ENCODE peak calls at places on chromosomes 3 and 15, in five cellular contexts. C is PC-3, N is HCT116, S is GM23248, U is MM.1S. E is an unnamed sample.

GRCh38 chr3:177145402-177145801 is 51.9 kb downstream of the TBL1XR1 start:
- DNase-seq in C (no peak), N (no peak), S (no peak), U (peak), E (no peak)

GRCh38 chr3:14452676-14453367 is 50.4 kb downstream of the SLC6A6 start:
- DNase-seq in C (peak), N (peak), S (peak), U (no peak), E (no peak)

GRCh38 chr3:171347017-171347979 is 112.9 kb downstream of the TNIK start:
- DNase-seq in C (no peak), N (no peak), S (peak), U (no peak), E (peak)

GRCh38 chr3:186004671-186005070 is 66.9 kb upstream of the TRA2B start:
- DNase-seq in C (no peak), N (no peak), S (no peak), U (no peak), E (no peak)

GRCh38 chr3:135862361-135862760 is 103.2 kb upstream of the PPP2R3A start:
- DNase-seq in C (no peak), N (no peak), S (peak), U (no peak), E (no peak)

GRCh38 chr3:48503406-48504050 is 446 bp downstream of the SHISA5 start:
- DNase-seq in C (peak), N (no peak), S (peak), U (no peak), E (peak)

GRCh38 chr15:98438326-98438725 is 210.0 kb upstream of the IGF1R start:
- DNase-seq in C (no peak), N (no peak), S (no peak), U (no peak), E (no peak)

GRCh38 chr3:37279226-37279625 is 104.8 kb upstream of the LRRFIP2 start:
- DNase-seq in C (no peak), N (no peak), S (peak), U (no peak), E (no peak)

GRCh38 chr3:56854856-56855620 is 53.3 kb upstream of the ARHGEF3 start:
- DNase-seq in C (no peak), N (no peak), S (no peak), U (no peak), E (no peak)

GRCh38 chr3:120457827-120458226 is 7.0 kb upstream of the FSTL1 start:
- DNase-seq in C (peak), N (no peak), S (no peak), U (no peak), E (no peak)

GRCh38 chr15:60038111-60038521 is 34.0 kb downstream of the FOXB1 start:
- DNase-seq in C (peak), N (no peak), S (no peak), U (no peak), E (peak)

GRCh38 chr15:55834331-55834730 is 91.4 kb upstream of the PRTG start:
- DNase-seq in C (no peak), N (no peak), S (no peak), U (no peak), E (no peak)

GRCh38 chr3:118792191-118792590 is 242.5 kb downstream of the IGSF11 start:
- DNase-seq in C (no peak), N (no peak), S (no peak), U (no peak), E (peak)

GRCh38 chr3:13532085-13532484 is 16.8 kb upstream of the FBLN2 start:
- DNase-seq in C (no peak), N (no peak), S (peak), U (no peak), E (no peak)

GRCh38 chr3:13011369-13012227 is 61.6 kb downstream of the IQSEC1 start:
- DNase-seq in C (peak), N (no peak), S (no peak), U (peak), E (peak)

GRCh38 chr3:34106879-34107278 is 308.4 kb downstream of the PDCD6IP start:
- DNase-seq in C (peak), N (peak), S (peak), U (peak), E (peak)

GRCh38 chr3:62211675-62212429 is 161.5 kb downstream of the FEZF2 start:
- DNase-seq in C (peak), N (no peak), S (no peak), U (no peak), E (no peak)

GRCh38 chr3:189734061-189734460 is 102.9 kb downstream of the TP63 start:
- DNase-seq in C (no peak), N (no peak), S (no peak), U (no peak), E (no peak)

GRCh38 chr3:64067510-64068346 is 44.4 kb upstream of the PSMD6 start:
- DNase-seq in C (no peak), N (no peak), S (peak), U (no peak), E (no peak)

GRCh38 chr3:160768031-160768430 is 12.0 kb downstream of the PPM1L start:
- DNase-seq in C (no peak), N (no peak), S (no peak), U (no peak), E (no peak)

GRCh38 chr15:92921215-92922131 is 21.3 kb downstream of the CHD2 start:
- DNase-seq in C (peak), N (peak), S (peak), U (no peak), E (no peak)

GRCh38 chr3:17088602-17089313 is 204.0 kb downstream of the PLCL2 start:
- DNase-seq in C (no peak), N (no peak), S (no peak), U (no peak), E (no peak)

GRCh38 chr15:29278436-29279099 is 8.9 kb upstream of the NSMCE3 start:
- DNase-seq in C (peak), N (peak), S (peak), U (no peak), E (no peak)

GRCh38 chr15:92448370-92448769 is 54.7 kb downstream of the ST8SIA2 start:
- DNase-seq in C (no peak), N (no peak), S (no peak), U (no peak), E (no peak)

GRCh38 chr3:147409143-147410121 is at the start of gene ZIC1:
- DNase-seq in C (no peak), N (no peak), S (peak), U (no peak), E (peak)
- TF ChIP-seq EZH2 in C (no peak), N (no peak), S (no peak), U (no peak), E (peak)

GRCh38 chr3:51397389-51397788 is 6.3 kb downstream of the RBM15B start:
- DNase-seq in C (no peak), N (no peak), S (no peak), U (no peak), E (no peak)
- TF ChIP-seq EZH2phosphoT487 in C (no peak), N (no peak), S (no peak), U (no peak), E (no peak)

DNA sequence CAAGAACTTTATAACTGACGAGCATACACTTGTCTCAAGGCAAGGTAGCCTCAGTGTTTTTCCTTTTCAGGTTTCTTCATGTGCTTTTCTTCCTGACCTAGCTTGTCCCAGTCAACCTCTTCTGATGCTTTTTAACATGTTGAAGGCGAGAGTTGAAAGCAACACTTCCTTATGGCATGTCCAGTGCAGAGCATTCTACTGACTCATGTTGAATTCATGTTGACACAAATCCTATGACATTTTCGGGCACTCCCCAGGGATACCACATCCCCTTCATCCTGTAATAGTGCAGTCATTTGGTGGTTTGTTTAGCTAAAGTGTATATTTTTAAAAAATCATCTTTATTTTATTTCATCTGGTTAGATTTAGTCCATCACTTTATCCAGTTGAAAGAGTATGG is 75.9 kb upstream of the CBLB start:
- DNase-seq in C (peak), N (no peak), S (peak), U (no peak), E (no peak)
- H3K9ac ChIP-seq in C (peak), N (no peak), S (peak), U (no peak), E (no peak)

GRCh38 chr15:76340802-76341365 is 4.3 kb downstream of the ISL2 start:
- DNase-seq in C (no peak), N (no peak), S (peak), U (peak), E (peak)
- TF ChIP-seq EZH2 in C (no peak), N (no peak), S (peak), U (no peak), E (peak)

E was measured in neural progenitor cell.